ENCODE peak calls at places on chromosomes 5 and 9, in nine cellular contexts. One of them, this sample, is unnamed.
A peak's percentile ranks its signal among the peaks of the same experiment; 100 is the strongest.

GRCh38 chr5:95870105-95870672 is 47.7 kb upstream of the GLRX start:
- DNase-seq in lower lobe of right lung: no peak
- DNase-seq in A673: no peak
- DNase-seq in colonic mucosa: no peak
- DNase-seq in A549: no peak
- DNase-seq in heart right ventricle: no peak
- DNase-seq in neuronal stem cell: no peak
- DNase-seq in cardiac muscle cell: no peak
- DNase-seq in HAP-1: no peak
- DNase-seq in this sample: no peak

GRCh38 chr5:893137-893506 is 438 bp downstream of the TRIP13 start:
- DNase-seq in lower lobe of right lung: no peak
- DNase-seq in A673: no peak
- DNase-seq in colonic mucosa: no peak
- DNase-seq in A549: no peak
- DNase-seq in heart right ventricle: no peak
- DNase-seq in neuronal stem cell: no peak
- DNase-seq in cardiac muscle cell: no peak
- DNase-seq in HAP-1: no peak
- DNase-seq in this sample: no peak

GRCh38 chr9:5364294-5364990 is 24.8 kb upstream of the RLN1 start:
- DNase-seq in lower lobe of right lung: no peak
- DNase-seq in A673: no peak
- DNase-seq in colonic mucosa: no peak
- DNase-seq in A549: no peak
- DNase-seq in heart right ventricle: no peak
- DNase-seq in neuronal stem cell: no peak
- DNase-seq in cardiac muscle cell: no peak
- DNase-seq in HAP-1: no peak
- DNase-seq in this sample: no peak

GRCh38 chr9:9790216-9790872 is 822.5 kb downstream of the PTPRD start:
- DNase-seq in lower lobe of right lung: no peak
- DNase-seq in A673: peak; percentile 48
- DNase-seq in colonic mucosa: peak; percentile 27
- DNase-seq in A549: peak; percentile 37
- DNase-seq in heart right ventricle: no peak
- DNase-seq in neuronal stem cell: peak; percentile 36
- DNase-seq in cardiac muscle cell: peak; percentile 64
- DNase-seq in HAP-1: peak; percentile 72
- DNase-seq in this sample: no peak

GRCh38 chr5:93022770-93023169 is 558.2 kb downstream of the NR2F1-AS1 start:
- DNase-seq in lower lobe of right lung: no peak
- DNase-seq in A673: no peak
- DNase-seq in colonic mucosa: no peak
- DNase-seq in A549: peak; percentile 4
- DNase-seq in heart right ventricle: no peak
- DNase-seq in neuronal stem cell: no peak
- DNase-seq in cardiac muscle cell: no peak
- DNase-seq in HAP-1: no peak
- DNase-seq in this sample: no peak

GRCh38 chr9:75873707-75874106 is 16.8 kb upstream of the PCSK5 start:
- DNase-seq in lower lobe of right lung: no peak
- DNase-seq in A673: no peak
- DNase-seq in colonic mucosa: no peak
- DNase-seq in A549: no peak
- DNase-seq in heart right ventricle: no peak
- DNase-seq in neuronal stem cell: no peak
- DNase-seq in cardiac muscle cell: no peak
- DNase-seq in HAP-1: no peak
- DNase-seq in this sample: no peak

GRCh38 chr5:135310328-135310989 is 88.6 kb downstream of the MACROH2A1 start:
- DNase-seq in lower lobe of right lung: no peak
- DNase-seq in A673: no peak
- DNase-seq in colonic mucosa: no peak
- DNase-seq in A549: no peak
- DNase-seq in heart right ventricle: no peak
- DNase-seq in neuronal stem cell: no peak
- DNase-seq in cardiac muscle cell: no peak
- DNase-seq in HAP-1: no peak
- DNase-seq in this sample: no peak

GRCh38 chr9:137351781-137352501 is 49.9 kb upstream of the NRARP start:
- DNase-seq in lower lobe of right lung: no peak
- DNase-seq in A673: no peak
- DNase-seq in colonic mucosa: no peak
- DNase-seq in A549: no peak
- DNase-seq in heart right ventricle: no peak
- DNase-seq in neuronal stem cell: no peak
- DNase-seq in cardiac muscle cell: no peak
- DNase-seq in HAP-1: no peak
- DNase-seq in this sample: no peak

GRCh38 chr9:100277166-100277979 is 75.4 kb downstream of the TEX10 start:
- DNase-seq in lower lobe of right lung: no peak
- DNase-seq in A673: peak; percentile 62
- DNase-seq in colonic mucosa: no peak
- DNase-seq in A549: no peak
- DNase-seq in heart right ventricle: no peak
- DNase-seq in neuronal stem cell: no peak
- DNase-seq in cardiac muscle cell: no peak
- DNase-seq in HAP-1: peak; percentile 42
- DNase-seq in this sample: no peak

GRCh38 chr5:36208786-36209185 is 32.9 kb downstream of the NADK2 start:
- DNase-seq in lower lobe of right lung: no peak
- DNase-seq in A673: no peak
- DNase-seq in colonic mucosa: no peak
- DNase-seq in A549: no peak
- DNase-seq in heart right ventricle: no peak
- DNase-seq in neuronal stem cell: no peak
- DNase-seq in cardiac muscle cell: no peak
- DNase-seq in HAP-1: no peak
- DNase-seq in this sample: no peak

GRCh38 chr5:139181835-139182452 is 16.2 kb downstream of the SIL1 start:
- DNase-seq in lower lobe of right lung: no peak
- DNase-seq in A673: peak; percentile 41
- DNase-seq in colonic mucosa: peak; percentile 34
- DNase-seq in A549: peak; percentile 20
- DNase-seq in heart right ventricle: no peak
- DNase-seq in neuronal stem cell: no peak
- DNase-seq in cardiac muscle cell: no peak
- DNase-seq in HAP-1: peak; percentile 14
- DNase-seq in this sample: no peak
- H3K4me1 ChIP-seq in lower lobe of right lung: peaks cover 58% of the 10 kb centered on the region
- H3K4me1 ChIP-seq in A673: peaks cover 58% of the 10 kb centered on the region
- H3K4me1 ChIP-seq in colonic mucosa: peaks cover 5% of the 10 kb centered on the region
- H3K4me1 ChIP-seq in A549: peaks cover 24% of the 10 kb centered on the region
- H3K4me1 ChIP-seq in heart right ventricle: peaks cover 79% of the 10 kb centered on the region
- H3K4me1 ChIP-seq in neuronal stem cell: peaks cover 22% of the 10 kb centered on the region
- H3K4me1 ChIP-seq in cardiac muscle cell: peaks cover 78% of the 10 kb centered on the region
- H3K4me1 ChIP-seq in HAP-1: peaks cover 38% of the 10 kb centered on the region
- H3K4me1 ChIP-seq in this sample: peaks cover 36% of the 10 kb centered on the region

DNA sequence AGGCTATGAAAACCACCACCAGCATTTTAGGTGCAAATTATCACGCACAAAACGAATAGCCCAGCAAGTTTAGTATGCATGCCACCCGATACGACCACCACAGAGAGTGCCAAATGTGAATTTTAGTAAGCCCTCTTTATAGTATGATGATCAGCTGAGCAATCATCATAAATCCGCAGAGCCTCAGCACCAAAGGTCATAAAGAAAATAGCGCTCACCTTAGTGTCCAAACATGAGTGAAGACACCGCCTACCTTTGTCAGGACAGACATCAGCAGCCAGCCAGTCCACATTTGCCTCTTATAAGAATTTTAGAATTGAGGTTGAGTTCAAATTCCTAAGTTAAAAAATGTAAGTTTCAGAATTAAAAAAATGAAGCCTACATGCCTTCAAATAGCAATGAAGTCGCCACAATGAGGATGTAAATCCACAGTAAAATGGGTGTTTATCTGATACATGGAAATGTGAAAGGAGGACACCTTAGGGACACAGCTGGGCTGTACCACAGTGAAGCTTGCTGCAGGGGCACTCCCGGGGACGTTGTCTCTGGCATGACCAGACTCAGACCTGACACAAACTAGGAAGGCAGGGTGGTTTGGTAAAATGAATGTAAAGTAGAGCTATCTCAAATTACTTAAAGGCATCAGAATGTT is 149.0 kb downstream of the AUH start:
- DNase-seq in lower lobe of right lung: no peak
- DNase-seq in A673: no peak
- DNase-seq in colonic mucosa: no peak
- DNase-seq in A549: no peak
- DNase-seq in heart right ventricle: no peak
- DNase-seq in neuronal stem cell: no peak
- DNase-seq in cardiac muscle cell: no peak
- DNase-seq in HAP-1: no peak
- DNase-seq in this sample: no peak
- H3K4me1 ChIP-seq in lower lobe of right lung: peaks cover 17% of the 10 kb centered on the region
- H3K4me1 ChIP-seq in A673: no peaks in the 10 kb centered on the region
- H3K4me1 ChIP-seq in colonic mucosa: no peaks in the 10 kb centered on the region
- H3K4me1 ChIP-seq in A549: peaks cover 22% of the 10 kb centered on the region
- H3K4me1 ChIP-seq in heart right ventricle: peaks cover 10% of the 10 kb centered on the region
- H3K4me1 ChIP-seq in neuronal stem cell: no peaks in the 10 kb centered on the region
- H3K4me1 ChIP-seq in cardiac muscle cell: peaks cover 11% of the 10 kb centered on the region
- H3K4me1 ChIP-seq in HAP-1: no peaks in the 10 kb centered on the region
- H3K4me1 ChIP-seq in this sample: peaks cover 27% of the 10 kb centered on the region

GRCh38 chr5:7074176-7074575 is 321.8 kb upstream of the ADCY2 start:
- DNase-seq in lower lobe of right lung: no peak
- DNase-seq in A673: no peak
- DNase-seq in colonic mucosa: no peak
- DNase-seq in A549: no peak
- DNase-seq in heart right ventricle: no peak
- DNase-seq in neuronal stem cell: no peak
- DNase-seq in cardiac muscle cell: no peak
- DNase-seq in HAP-1: no peak
- DNase-seq in this sample: no peak

GRCh38 chr5:7078090-7078489 is 317.8 kb upstream of the ADCY2 start:
- DNase-seq in lower lobe of right lung: no peak
- DNase-seq in A673: no peak
- DNase-seq in colonic mucosa: no peak
- DNase-seq in A549: no peak
- DNase-seq in heart right ventricle: no peak
- DNase-seq in neuronal stem cell: no peak
- DNase-seq in cardiac muscle cell: no peak
- DNase-seq in HAP-1: no peak
- DNase-seq in this sample: no peak

GRCh38 chr5:7078901-7079300 is 317.0 kb upstream of the ADCY2 start:
- DNase-seq in lower lobe of right lung: no peak
- DNase-seq in A673: peak; percentile 41
- DNase-seq in colonic mucosa: peak; percentile 20
- DNase-seq in A549: peak; percentile 8
- DNase-seq in heart right ventricle: no peak
- DNase-seq in neuronal stem cell: peak; percentile 24
- DNase-seq in cardiac muscle cell: peak; percentile 41
- DNase-seq in HAP-1: no peak
- DNase-seq in this sample: no peak

GRCh38 chr5:7068156-7068555 is 327.8 kb upstream of the ADCY2 start:
- DNase-seq in lower lobe of right lung: no peak
- DNase-seq in A673: no peak
- DNase-seq in colonic mucosa: no peak
- DNase-seq in A549: no peak
- DNase-seq in heart right ventricle: no peak
- DNase-seq in neuronal stem cell: no peak
- DNase-seq in cardiac muscle cell: no peak
- DNase-seq in HAP-1: no peak
- DNase-seq in this sample: no peak

DNA sequence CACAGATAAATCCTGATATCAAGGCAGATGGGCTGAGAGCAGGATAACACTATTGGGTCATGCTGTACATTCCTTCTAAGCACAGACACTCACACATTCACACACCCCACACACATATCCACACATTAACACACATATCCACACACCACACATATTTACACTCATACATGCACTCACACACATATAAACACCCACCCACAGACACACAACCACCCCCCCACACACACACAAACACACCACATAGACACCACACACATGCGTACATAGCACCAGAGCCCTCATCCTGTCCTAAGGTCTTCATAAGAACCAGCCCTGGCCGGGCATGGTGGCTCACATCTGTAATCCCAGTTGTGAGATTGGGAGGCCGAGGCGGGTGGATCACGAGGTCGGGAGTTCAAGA is 322.3 kb upstream of the ADCY2 start:
- DNase-seq in lower lobe of right lung: no peak
- DNase-seq in A673: no peak
- DNase-seq in colonic mucosa: no peak
- DNase-seq in A549: no peak
- DNase-seq in heart right ventricle: no peak
- DNase-seq in neuronal stem cell: no peak
- DNase-seq in cardiac muscle cell: no peak
- DNase-seq in HAP-1: no peak
- DNase-seq in this sample: no peak
- H3K4me1 ChIP-seq in lower lobe of right lung: no peaks in the 10 kb centered on the region
- H3K4me1 ChIP-seq in A673: no peaks in the 10 kb centered on the region
- H3K4me1 ChIP-seq in colonic mucosa: no peaks in the 10 kb centered on the region
- H3K4me1 ChIP-seq in A549: no peaks in the 10 kb centered on the region
- H3K4me1 ChIP-seq in heart right ventricle: no peaks in the 10 kb centered on the region
- H3K4me1 ChIP-seq in neuronal stem cell: no peaks in the 10 kb centered on the region
- H3K4me1 ChIP-seq in cardiac muscle cell: no peaks in the 10 kb centered on the region
- H3K4me1 ChIP-seq in HAP-1: no peaks in the 10 kb centered on the region
- H3K4me1 ChIP-seq in this sample: no peaks in the 10 kb centered on the region

GRCh38 chr9:16727452-16728127 is 142.9 kb downstream of the BNC2 start:
- DNase-seq in lower lobe of right lung: no peak
- DNase-seq in A673: no peak
- DNase-seq in colonic mucosa: no peak
- DNase-seq in A549: no peak
- DNase-seq in heart right ventricle: no peak
- DNase-seq in neuronal stem cell: no peak
- DNase-seq in cardiac muscle cell: no peak
- DNase-seq in HAP-1: no peak
- DNase-seq in this sample: no peak
- H3K4me1 ChIP-seq in lower lobe of right lung: peaks cover 20% of the 10 kb centered on the region
- H3K4me1 ChIP-seq in A673: no peaks in the 10 kb centered on the region
- H3K4me1 ChIP-seq in colonic mucosa: no peaks in the 10 kb centered on the region
- H3K4me1 ChIP-seq in A549: peaks cover 46% of the 10 kb centered on the region
- H3K4me1 ChIP-seq in heart right ventricle: peaks cover 11% of the 10 kb centered on the region
- H3K4me1 ChIP-seq in neuronal stem cell: peaks cover 10% of the 10 kb centered on the region
- H3K4me1 ChIP-seq in cardiac muscle cell: peaks cover 4% of the 10 kb centered on the region
- H3K4me1 ChIP-seq in HAP-1: peaks cover 21% of the 10 kb centered on the region
- H3K4me1 ChIP-seq in this sample: no peaks in the 10 kb centered on the region